ENCODE peak calls at places on chromosomes 6 and 20, in eight cellular contexts. H is PC-3, V is kidney, G is A673, X is neural progenitor cell, T is gastrocnemius medialis, S is HCT116, B is HepG2. Q is an unnamed sample. For H3K4me1, the result is how much of the 10 kb centered on the place peaks cover.

GRCh38 chr20:40493551-40493950 is 195.5 kb downstream of the MAFB start:
- DNase-seq in H (no peak), V (no peak), G (no peak), X (no peak), T (no peak), S (peak), B (no peak), Q (no peak)

GRCh38 chr6:159988983-159989454 is 20.1 kb downstream of the IGF2R start:
- DNase-seq in H (no peak), V (no peak), G (no peak), X (no peak), T (no peak), S (no peak), B (no peak), Q (no peak)

GRCh38 chr20:47551841-47552240 is 50.2 kb downstream of the NCOA3 start:
- DNase-seq in H (no peak), V (no peak), G (no peak), X (no peak), T (no peak), S (no peak), B (peak), Q (no peak)

GRCh38 chr20:50418890-50419642 is 91.1 kb upstream of the PTPN1 start:
- DNase-seq in H (no peak), V (no peak), G (no peak), X (no peak), T (no peak), S (no peak), B (no peak), Q (no peak)

GRCh38 chr6:164048840-164049239 is 634.3 kb downstream of the QKI start:
- DNase-seq in H (peak), V (no peak), G (no peak), X (no peak), T (no peak), S (no peak), B (no peak), Q (no peak)

GRCh38 chr20:58173930-58174707 is 54.3 kb downstream of the ANKRD60 start:
- DNase-seq in H (no peak), V (peak), G (no peak), X (no peak), T (no peak), S (no peak), B (no peak), Q (no peak)

GRCh38 chr6:1325471-1326309 is 13.8 kb downstream of the FOXQ1 start:
- DNase-seq in H (peak), V (no peak), G (peak), X (no peak), T (no peak), S (peak), B (peak), Q (no peak)

GRCh38 chr20:59026904-59027745 is 5.0 kb downstream of the ATP5F1E start:
- DNase-seq in H (no peak), V (no peak), G (no peak), X (no peak), T (no peak), S (no peak), B (no peak), Q (no peak)

GRCh38 chr6:29424575-29424974 is 9.8 kb downstream of the OR12D1 start:
- DNase-seq in H (no peak), V (no peak), G (no peak), X (no peak), T (no peak), S (no peak), B (no peak), Q (no peak)

GRCh38 chr6:6612308-6612707 is 23.8 kb downstream of the LY86 start:
- DNase-seq in H (no peak), V (no peak), G (no peak), X (no peak), T (no peak), S (no peak), B (no peak), Q (no peak)

GRCh38 chr20:1947535-1947846 is 46.4 kb downstream of the PDYN start:
- DNase-seq in H (no peak), V (no peak), G (no peak), X (no peak), T (no peak), S (no peak), B (no peak), Q (no peak)

GRCh38 chr20:1945134-1945618 is 48.7 kb downstream of the PDYN start:
- DNase-seq in H (no peak), V (peak), G (no peak), X (no peak), T (peak), S (no peak), B (no peak), Q (peak)

GRCh38 chr20:1946762-1947534 is 46.9 kb downstream of the PDYN start:
- DNase-seq in H (no peak), V (no peak), G (no peak), X (peak), T (peak), S (no peak), B (peak), Q (peak)

GRCh38 chr20:1945660-1946059 is 48.2 kb downstream of the PDYN start:
- DNase-seq in H (no peak), V (no peak), G (no peak), X (no peak), T (no peak), S (no peak), B (no peak), Q (no peak)

DNA sequence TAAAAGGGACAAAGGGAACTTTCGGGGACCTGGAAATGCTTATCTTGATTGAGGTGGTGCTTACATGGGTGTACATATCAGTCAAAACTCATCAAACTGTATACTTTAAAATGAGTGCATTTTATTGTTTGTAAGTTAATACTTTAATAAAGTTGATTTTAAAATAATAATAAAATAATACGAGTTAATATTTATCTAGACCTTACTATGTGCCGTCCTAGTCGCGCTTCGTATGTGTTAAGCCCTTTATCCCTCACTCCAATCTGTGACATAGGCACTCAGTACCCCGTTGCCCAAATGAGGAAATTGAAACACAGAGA is 47.5 kb downstream of the PDYN start:
- DNase-seq in H (no peak), V (no peak), G (no peak), X (no peak), T (no peak), S (no peak), B (no peak), Q (no peak)
- H3K27ac ChIP-seq in H (no peak), V (no peak), G (no peak), X (no peak), T (peak), S (no peak), B (no peak), Q (peak)

GRCh38 chr20:46083101-46083500 is 6.7 kb downstream of the NCOA5 start:
- DNase-seq in H (no peak), V (no peak), G (no peak), X (no peak), T (no peak), S (no peak), B (no peak), Q (no peak)
- H3K4me1 ChIP-seq in H (under half), V (under half), G (under half), X (under half), T (half or more), S (under half), B (under half), Q (half or more)

GRCh38 chr6:74939309-74939708 is 266.5 kb downstream of the COL12A1 start:
- DNase-seq in H (peak), V (no peak), G (peak), X (peak), T (no peak), S (peak), B (no peak), Q (no peak)
- TF ChIP-seq CTCF in H (peak), V (peak), G (peak), X (peak), T (no peak), S (peak), B (no peak), Q (no peak)

GRCh38 chr6:91464201-91464600 is 877.3 kb upstream of the MAP3K7 start:
- DNase-seq in H (no peak), V (no peak), G (no peak), X (no peak), T (no peak), S (no peak), B (no peak), Q (no peak)
- H3K27ac ChIP-seq in H (no peak), V (no peak), G (no peak), X (no peak), T (no peak), S (no peak), B (no peak), Q (no peak)

GRCh38 chr20:31689141-31689540 is 33.5 kb downstream of the BCL2L1 start:
- DNase-seq in H (no peak), V (no peak), G (no peak), X (no peak), T (no peak), S (no peak), B (no peak), Q (no peak)
- H3K4me1 ChIP-seq in H (under half), V (under half), G (under half), X (under half), T (under half), S (under half), B (half or more), Q (under half)

GRCh38 chr6:135182993-135183531 is 2.0 kb downstream of the MYB start:
- DNase-seq in H (peak), V (peak), G (no peak), X (peak), T (no peak), S (no peak), B (no peak), Q (no peak)
- TF ChIP-seq CTCF in H (no peak), V (no peak), G (no peak), X (no peak), T (no peak), S (no peak), B (no peak), Q (no peak)

Q was measured in psoas muscle.